ENCODE peak calls at places on chromosome 16, in six cellular contexts. One of them, this sample, is unnamed.

GRCh38 chr16:54936086-54936978 is 5.7 kb downstream of the IRX5 start:
- DNase-seq in stimulated activated naive CD8-positive, alpha-beta T cell treated with anti-CD3 and anti-CD28 coated beads, Interleukin-15, Interleukin-2, amounts not matched to agents 100 U/mL and 50 U/mL, for 24 hours: peak
- DNase-seq in WERI-Rb-1: peak
- DNase-seq in cardiac muscle cell: peak
- DNase-seq in D341Med: peak
- DNase-seq in ACHN: no peak
- DNase-seq in this sample: no peak

GRCh38 chr16:56637814-56638750 is at the start of gene MT1A:
- DNase-seq in stimulated activated naive CD8-positive, alpha-beta T cell treated with anti-CD3 and anti-CD28 coated beads, Interleukin-15, Interleukin-2, amounts not matched to agents 100 U/mL and 50 U/mL, for 24 hours: peak
- DNase-seq in WERI-Rb-1: no peak
- DNase-seq in cardiac muscle cell: peak
- DNase-seq in D341Med: no peak
- DNase-seq in ACHN: peak
- DNase-seq in this sample: no peak

GRCh38 chr16:69301861-69302260 is 9.3 kb upstream of the VPS4A start:
- DNase-seq in stimulated activated naive CD8-positive, alpha-beta T cell treated with anti-CD3 and anti-CD28 coated beads, Interleukin-15, Interleukin-2, amounts not matched to agents 100 U/mL and 50 U/mL, for 24 hours: no peak
- DNase-seq in WERI-Rb-1: no peak
- DNase-seq in cardiac muscle cell: no peak
- DNase-seq in D341Med: no peak
- DNase-seq in ACHN: no peak
- DNase-seq in this sample: no peak

GRCh38 chr16:66640724-66641314 is 36.3 kb downstream of the CMTM3 start:
- DNase-seq in stimulated activated naive CD8-positive, alpha-beta T cell treated with anti-CD3 and anti-CD28 coated beads, Interleukin-15, Interleukin-2, amounts not matched to agents 100 U/mL and 50 U/mL, for 24 hours: no peak
- DNase-seq in WERI-Rb-1: no peak
- DNase-seq in cardiac muscle cell: no peak
- DNase-seq in D341Med: no peak
- DNase-seq in ACHN: no peak
- DNase-seq in this sample: no peak

GRCh38 chr16:71467810-71468209 is 5.8 kb upstream of the ZNF23 start:
- DNase-seq in stimulated activated naive CD8-positive, alpha-beta T cell treated with anti-CD3 and anti-CD28 coated beads, Interleukin-15, Interleukin-2, amounts not matched to agents 100 U/mL and 50 U/mL, for 24 hours: peak
- DNase-seq in WERI-Rb-1: no peak
- DNase-seq in cardiac muscle cell: peak
- DNase-seq in D341Med: no peak
- DNase-seq in ACHN: peak
- DNase-seq in this sample: peak

GRCh38 chr16:72890587-72890986 is 157.3 kb downstream of the ZFHX3 start:
- DNase-seq in stimulated activated naive CD8-positive, alpha-beta T cell treated with anti-CD3 and anti-CD28 coated beads, Interleukin-15, Interleukin-2, amounts not matched to agents 100 U/mL and 50 U/mL, for 24 hours: no peak
- DNase-seq in WERI-Rb-1: no peak
- DNase-seq in cardiac muscle cell: no peak
- DNase-seq in D341Med: no peak
- DNase-seq in ACHN: no peak
- DNase-seq in this sample: no peak

GRCh38 chr16:29662729-29663019 is 373 bp upstream of the SPN start:
- DNase-seq in stimulated activated naive CD8-positive, alpha-beta T cell treated with anti-CD3 and anti-CD28 coated beads, Interleukin-15, Interleukin-2, amounts not matched to agents 100 U/mL and 50 U/mL, for 24 hours: peak
- DNase-seq in WERI-Rb-1: no peak
- DNase-seq in cardiac muscle cell: no peak
- DNase-seq in D341Med: no peak
- DNase-seq in ACHN: no peak
- DNase-seq in this sample: peak

GRCh38 chr16:72261127-72261526 is 89.2 kb upstream of the PMFBP1 start:
- DNase-seq in stimulated activated naive CD8-positive, alpha-beta T cell treated with anti-CD3 and anti-CD28 coated beads, Interleukin-15, Interleukin-2, amounts not matched to agents 100 U/mL and 50 U/mL, for 24 hours: no peak
- DNase-seq in WERI-Rb-1: no peak
- DNase-seq in cardiac muscle cell: no peak
- DNase-seq in D341Med: no peak
- DNase-seq in ACHN: no peak
- DNase-seq in this sample: no peak

GRCh38 chr16:11708421-11708820 is 34.2 kb downstream of the TXNDC11 start:
- DNase-seq in stimulated activated naive CD8-positive, alpha-beta T cell treated with anti-CD3 and anti-CD28 coated beads, Interleukin-15, Interleukin-2, amounts not matched to agents 100 U/mL and 50 U/mL, for 24 hours: no peak
- DNase-seq in WERI-Rb-1: no peak
- DNase-seq in cardiac muscle cell: no peak
- DNase-seq in D341Med: no peak
- DNase-seq in ACHN: no peak
- DNase-seq in this sample: no peak

GRCh38 chr16:67198238-67198734 is 645 bp upstream of the ELMO3 start:
- DNase-seq in stimulated activated naive CD8-positive, alpha-beta T cell treated with anti-CD3 and anti-CD28 coated beads, Interleukin-15, Interleukin-2, amounts not matched to agents 100 U/mL and 50 U/mL, for 24 hours: no peak
- DNase-seq in WERI-Rb-1: no peak
- DNase-seq in cardiac muscle cell: peak
- DNase-seq in D341Med: peak
- DNase-seq in ACHN: peak
- DNase-seq in this sample: peak

GRCh38 chr16:47258874-47259461 is 115.2 kb upstream of the NETO2 start:
- DNase-seq in stimulated activated naive CD8-positive, alpha-beta T cell treated with anti-CD3 and anti-CD28 coated beads, Interleukin-15, Interleukin-2, amounts not matched to agents 100 U/mL and 50 U/mL, for 24 hours: peak
- DNase-seq in WERI-Rb-1: no peak
- DNase-seq in cardiac muscle cell: peak
- DNase-seq in D341Med: peak
- DNase-seq in ACHN: peak
- DNase-seq in this sample: peak

GRCh38 chr16:66379571-66379941 is 13.1 kb downstream of the CDH5 start:
- DNase-seq in stimulated activated naive CD8-positive, alpha-beta T cell treated with anti-CD3 and anti-CD28 coated beads, Interleukin-15, Interleukin-2, amounts not matched to agents 100 U/mL and 50 U/mL, for 24 hours: no peak
- DNase-seq in WERI-Rb-1: no peak
- DNase-seq in cardiac muscle cell: no peak
- DNase-seq in D341Med: no peak
- DNase-seq in ACHN: no peak
- DNase-seq in this sample: no peak

GRCh38 chr16:1167276-1168107 is 14.6 kb downstream of the CACNA1H start:
- DNase-seq in stimulated activated naive CD8-positive, alpha-beta T cell treated with anti-CD3 and anti-CD28 coated beads, Interleukin-15, Interleukin-2, amounts not matched to agents 100 U/mL and 50 U/mL, for 24 hours: no peak
- DNase-seq in WERI-Rb-1: peak
- DNase-seq in cardiac muscle cell: no peak
- DNase-seq in D341Med: no peak
- DNase-seq in ACHN: no peak
- DNase-seq in this sample: no peak

GRCh38 chr16:17951273-17951845 is 385.2 kb downstream of the NPIPA8 start:
- DNase-seq in stimulated activated naive CD8-positive, alpha-beta T cell treated with anti-CD3 and anti-CD28 coated beads, Interleukin-15, Interleukin-2, amounts not matched to agents 100 U/mL and 50 U/mL, for 24 hours: no peak
- DNase-seq in WERI-Rb-1: no peak
- DNase-seq in cardiac muscle cell: no peak
- DNase-seq in D341Med: no peak
- DNase-seq in ACHN: no peak
- DNase-seq in this sample: no peak

GRCh38 chr16:87688876-87689815 is 76.6 kb downstream of the KLHDC4 start:
- DNase-seq in stimulated activated naive CD8-positive, alpha-beta T cell treated with anti-CD3 and anti-CD28 coated beads, Interleukin-15, Interleukin-2, amounts not matched to agents 100 U/mL and 50 U/mL, for 24 hours: no peak
- DNase-seq in WERI-Rb-1: no peak
- DNase-seq in cardiac muscle cell: no peak
- DNase-seq in D341Med: no peak
- DNase-seq in ACHN: no peak
- DNase-seq in this sample: no peak

GRCh38 chr16:50741225-50741807 is 570 bp upstream of the CYLD start:
- DNase-seq in stimulated activated naive CD8-positive, alpha-beta T cell treated with anti-CD3 and anti-CD28 coated beads, Interleukin-15, Interleukin-2, amounts not matched to agents 100 U/mL and 50 U/mL, for 24 hours: no peak
- DNase-seq in WERI-Rb-1: no peak
- DNase-seq in cardiac muscle cell: no peak
- DNase-seq in D341Med: no peak
- DNase-seq in ACHN: peak
- DNase-seq in this sample: no peak

GRCh38 chr16:70476272-70477020 is 22.1 kb downstream of the FCSK start:
- DNase-seq in stimulated activated naive CD8-positive, alpha-beta T cell treated with anti-CD3 and anti-CD28 coated beads, Interleukin-15, Interleukin-2, amounts not matched to agents 100 U/mL and 50 U/mL, for 24 hours: peak
- DNase-seq in WERI-Rb-1: peak
- DNase-seq in cardiac muscle cell: no peak
- DNase-seq in D341Med: peak
- DNase-seq in ACHN: peak
- DNase-seq in this sample: no peak

GRCh38 chr16:87407511-87408112 is 15.5 kb downstream of the MAP1LC3B start:
- DNase-seq in stimulated activated naive CD8-positive, alpha-beta T cell treated with anti-CD3 and anti-CD28 coated beads, Interleukin-15, Interleukin-2, amounts not matched to agents 100 U/mL and 50 U/mL, for 24 hours: no peak
- DNase-seq in WERI-Rb-1: no peak
- DNase-seq in cardiac muscle cell: no peak
- DNase-seq in D341Med: no peak
- DNase-seq in ACHN: peak
- DNase-seq in this sample: no peak

GRCh38 chr16:88811850-88812736 is at the start of gene APRT:
- DNase-seq in stimulated activated naive CD8-positive, alpha-beta T cell treated with anti-CD3 and anti-CD28 coated beads, Interleukin-15, Interleukin-2, amounts not matched to agents 100 U/mL and 50 U/mL, for 24 hours: peak
- DNase-seq in WERI-Rb-1: peak
- DNase-seq in cardiac muscle cell: peak
- DNase-seq in D341Med: peak
- DNase-seq in ACHN: peak
- DNase-seq in this sample: peak

GRCh38 chr16:9625122-9625521 is 533.7 kb downstream of the HAPSTR1 start:
- DNase-seq in stimulated activated naive CD8-positive, alpha-beta T cell treated with anti-CD3 and anti-CD28 coated beads, Interleukin-15, Interleukin-2, amounts not matched to agents 100 U/mL and 50 U/mL, for 24 hours: no peak
- DNase-seq in WERI-Rb-1: no peak
- DNase-seq in cardiac muscle cell: no peak
- DNase-seq in D341Med: no peak
- DNase-seq in ACHN: no peak
- DNase-seq in this sample: no peak

GRCh38 chr16:2385441-2385840 is 43.8 kb upstream of the CCNF start:
- DNase-seq in stimulated activated naive CD8-positive, alpha-beta T cell treated with anti-CD3 and anti-CD28 coated beads, Interleukin-15, Interleukin-2, amounts not matched to agents 100 U/mL and 50 U/mL, for 24 hours: no peak
- DNase-seq in WERI-Rb-1: no peak
- DNase-seq in cardiac muscle cell: no peak
- DNase-seq in D341Med: no peak
- DNase-seq in ACHN: peak
- DNase-seq in this sample: no peak

GRCh38 chr16:46922239-46922638 is 38.1 kb downstream of the GPT2 start:
- DNase-seq in stimulated activated naive CD8-positive, alpha-beta T cell treated with anti-CD3 and anti-CD28 coated beads, Interleukin-15, Interleukin-2, amounts not matched to agents 100 U/mL and 50 U/mL, for 24 hours: no peak
- DNase-seq in WERI-Rb-1: no peak
- DNase-seq in cardiac muscle cell: no peak
- DNase-seq in D341Med: no peak
- DNase-seq in ACHN: no peak
- DNase-seq in this sample: no peak

GRCh38 chr16:49589721-49590120 is 216.1 kb downstream of the C16orf78 start:
- DNase-seq in stimulated activated naive CD8-positive, alpha-beta T cell treated with anti-CD3 and anti-CD28 coated beads, Interleukin-15, Interleukin-2, amounts not matched to agents 100 U/mL and 50 U/mL, for 24 hours: no peak
- DNase-seq in WERI-Rb-1: no peak
- DNase-seq in cardiac muscle cell: no peak
- DNase-seq in D341Med: no peak
- DNase-seq in ACHN: no peak
- DNase-seq in this sample: no peak

GRCh38 chr16:76583466-76583865 is 306.3 kb downstream of the CNTNAP4 start:
- DNase-seq in stimulated activated naive CD8-positive, alpha-beta T cell treated with anti-CD3 and anti-CD28 coated beads, Interleukin-15, Interleukin-2, amounts not matched to agents 100 U/mL and 50 U/mL, for 24 hours: no peak
- DNase-seq in WERI-Rb-1: peak
- DNase-seq in cardiac muscle cell: peak
- DNase-seq in D341Med: peak
- DNase-seq in ACHN: no peak
- DNase-seq in this sample: no peak

GRCh38 chr16:57256601-57257395 is 11.7 kb downstream of the ARL2BP start:
- DNase-seq in stimulated activated naive CD8-positive, alpha-beta T cell treated with anti-CD3 and anti-CD28 coated beads, Interleukin-15, Interleukin-2, amounts not matched to agents 100 U/mL and 50 U/mL, for 24 hours: no peak
- DNase-seq in WERI-Rb-1: no peak
- DNase-seq in cardiac muscle cell: no peak
- DNase-seq in D341Med: no peak
- DNase-seq in ACHN: no peak
- DNase-seq in this sample: no peak

GRCh38 chr16:70602831-70603230 is 43.5 kb upstream of the IL34 start:
- DNase-seq in stimulated activated naive CD8-positive, alpha-beta T cell treated with anti-CD3 and anti-CD28 coated beads, Interleukin-15, Interleukin-2, amounts not matched to agents 100 U/mL and 50 U/mL, for 24 hours: no peak
- DNase-seq in WERI-Rb-1: no peak
- DNase-seq in cardiac muscle cell: no peak
- DNase-seq in D341Med: no peak
- DNase-seq in ACHN: no peak
- DNase-seq in this sample: no peak

GRCh38 chr16:89395150-89396142 is 94.9 kb downstream of the ANKRD11 start:
- DNase-seq in stimulated activated naive CD8-positive, alpha-beta T cell treated with anti-CD3 and anti-CD28 coated beads, Interleukin-15, Interleukin-2, amounts not matched to agents 100 U/mL and 50 U/mL, for 24 hours: no peak
- DNase-seq in WERI-Rb-1: peak
- DNase-seq in cardiac muscle cell: no peak
- DNase-seq in D341Med: peak
- DNase-seq in ACHN: peak
- DNase-seq in this sample: no peak

GRCh38 chr16:29820730-29821662 is 734 bp downstream of the MVP start:
- DNase-seq in stimulated activated naive CD8-positive, alpha-beta T cell treated with anti-CD3 and anti-CD28 coated beads, Interleukin-15, Interleukin-2, amounts not matched to agents 100 U/mL and 50 U/mL, for 24 hours: peak
- DNase-seq in WERI-Rb-1: no peak
- DNase-seq in cardiac muscle cell: no peak
- DNase-seq in D341Med: no peak
- DNase-seq in ACHN: peak
- DNase-seq in this sample: no peak

GRCh38 chr16:3283525-3284447 is 495 bp downstream of the ZNF263 start:
- DNase-seq in stimulated activated naive CD8-positive, alpha-beta T cell treated with anti-CD3 and anti-CD28 coated beads, Interleukin-15, Interleukin-2, amounts not matched to agents 100 U/mL and 50 U/mL, for 24 hours: no peak
- DNase-seq in WERI-Rb-1: no peak
- DNase-seq in cardiac muscle cell: no peak
- DNase-seq in D341Med: no peak
- DNase-seq in ACHN: no peak
- DNase-seq in this sample: peak

GRCh38 chr16:11448796-11449416 is 103.6 kb downstream of the RMI2 start:
- DNase-seq in stimulated activated naive CD8-positive, alpha-beta T cell treated with anti-CD3 and anti-CD28 coated beads, Interleukin-15, Interleukin-2, amounts not matched to agents 100 U/mL and 50 U/mL, for 24 hours: no peak
- DNase-seq in WERI-Rb-1: no peak
- DNase-seq in cardiac muscle cell: no peak
- DNase-seq in D341Med: no peak
- DNase-seq in ACHN: no peak
- DNase-seq in this sample: no peak

GRCh38 chr16:80250376-80250775 is 290.4 kb upstream of the DYNLRB2 start:
- DNase-seq in stimulated activated naive CD8-positive, alpha-beta T cell treated with anti-CD3 and anti-CD28 coated beads, Interleukin-15, Interleukin-2, amounts not matched to agents 100 U/mL and 50 U/mL, for 24 hours: no peak
- DNase-seq in WERI-Rb-1: no peak
- DNase-seq in cardiac muscle cell: no peak
- DNase-seq in D341Med: no peak
- DNase-seq in ACHN: no peak
- DNase-seq in this sample: no peak

This sample was measured in DND-41.